ENCODE peak calls at places on chromosomes 13 and 19, in ten cellular contexts. W is heart right ventricle, O is right lobe of liver, G is thyroid gland, L is lung, C is cardiac muscle cell, J is fibroblast of lung, P is SK-N-SH, M is left lung, U is GM23338. Z is an unnamed sample. For H3K36me3 and H3K27me3, the result is how much of the 10 kb centered on the place peaks cover.

GRCh38 chr19:44596428-44597130 is 16.8 kb upstream of the IGSF23 start:
- DNase-seq in U (no peak), J (no peak), G (no peak), C (no peak), M (no peak), W (no peak), P (no peak), L (no peak), O (no peak), Z (no peak)

GRCh38 chr13:42807236-42807635 is 25.9 kb downstream of the FAM216B start:
- DNase-seq in P (no peak), G (no peak), J (no peak), M (no peak), O (no peak), W (no peak), U (no peak), L (no peak), C (no peak), Z (no peak)

GRCh38 chr19:49585023-49585422 is 3.9 kb downstream of the PRRG2 start:
- DNase-seq in O (no peak), G (no peak), U (peak), P (peak), C (peak), W (no peak), J (no peak), L (no peak), M (no peak), Z (no peak)

GRCh38 chr13:40666905-40667621 is 622 bp upstream of the FOXO1 start:
- DNase-seq in L (peak), M (peak), P (peak), C (peak), W (peak), U (peak), O (peak), J (no peak), G (peak), Z (no peak)

GRCh38 chr19:50203281-50204080 is at the start of gene MYH14:
- DNase-seq in O (peak), J (peak), W (peak), C (peak), M (peak), U (peak), G (peak), P (peak), L (peak), Z (peak)

GRCh38 chr13:46615888-46616531 is 63.0 kb downstream of the LRCH1 start:
- DNase-seq in C (no peak), O (no peak), G (no peak), W (no peak), U (no peak), L (no peak), J (peak), P (no peak), M (no peak), Z (no peak)

GRCh38 chr19:3556978-3557460 is 367 bp downstream of the MFSD12 start:
- DNase-seq in O (peak), C (peak), M (peak), U (peak), W (no peak), P (peak), G (peak), J (peak), L (no peak), Z (no peak)

GRCh38 chr13:68168448-68168847 is 938.3 kb upstream of the PCDH9 start:
- DNase-seq in O (no peak), C (no peak), U (no peak), M (no peak), J (peak), W (no peak), P (no peak), G (no peak), L (no peak), Z (no peak)

GRCh38 chr13:28282451-28282850 is 144.1 kb downstream of the PAN3 start:
- DNase-seq in G (no peak), U (no peak), M (no peak), C (no peak), P (no peak), J (no peak), O (no peak), L (no peak), W (no peak), Z (no peak)

GRCh38 chr19:35266904-35267817 is 1.6 kb upstream of the USF2 start:
- DNase-seq in P (peak), C (no peak), G (peak), M (peak), W (peak), O (peak), U (peak), J (no peak), L (no peak), Z (no peak)

GRCh38 chr13:91540157-91540736 is 141.8 kb downstream of the GPC5 start:
- DNase-seq in M (no peak), O (no peak), L (no peak), C (peak), W (no peak), U (no peak), J (no peak), G (no peak), P (no peak), Z (no peak)

GRCh38 chr13:37105251-37105714 is at the start of gene CSNK1A1L:
- DNase-seq in W (no peak), M (peak), J (no peak), P (no peak), G (no peak), C (no peak), L (no peak), O (no peak), U (no peak), Z (no peak)

GRCh38 chr19:49427855-49428546 is 2.8 kb downstream of the GFY start:
- DNase-seq in G (peak), P (peak), M (peak), W (no peak), O (no peak), C (no peak), U (peak), L (no peak), J (no peak), Z (no peak)

GRCh38 chr13:67069117-67069767 is 160.9 kb downstream of the PCDH9 start:
- DNase-seq in W (no peak), J (no peak), U (peak), P (no peak), O (no peak), C (no peak), L (no peak), G (no peak), M (no peak), Z (no peak)

GRCh38 chr19:34188388-34188787 is 16.1 kb downstream of the LSM14A start:
- DNase-seq in U (no peak), M (no peak), J (no peak), C (no peak), L (no peak), W (no peak), O (no peak), P (no peak), G (no peak), Z (no peak)

GRCh38 chr13:34025746-34026145 is 207.8 kb downstream of the RFC3 start:
- DNase-seq in P (no peak), L (no peak), O (no peak), M (no peak), C (no peak), J (peak), U (no peak), W (no peak), G (no peak), Z (peak)

GRCh38 chr19:12745166-12745897 is 6.3 kb upstream of the BEST2 start:
- DNase-seq in W (no peak), M (no peak), J (peak), P (no peak), C (no peak), O (no peak), G (no peak), U (no peak), L (no peak), Z (peak)

GRCh38 chr13:30715837-30716236 is 19.5 kb upstream of the ALOX5AP start:
- DNase-seq in L (no peak), U (no peak), G (no peak), O (no peak), P (no peak), M (no peak), W (peak), J (no peak), C (no peak), Z (no peak)

GRCh38 chr19:28422046-28422445 is 790.9 kb downstream of the UQCRFS1 start:
- DNase-seq in P (no peak), U (no peak), G (no peak), M (no peak), C (no peak), W (no peak), L (no peak), J (no peak), O (no peak), Z (no peak)

GRCh38 chr13:40672310-40673060 is 6.0 kb upstream of the FOXO1 start:
- DNase-seq in G (no peak), C (no peak), O (no peak), U (peak), W (no peak), M (no peak), L (no peak), P (peak), J (peak), Z (peak)

GRCh38 chr19:42132851-42133528 is 744 bp upstream of the POU2F2 start:
- DNase-seq in U (peak), M (peak), L (peak), O (peak), C (peak), W (peak), J (no peak), P (peak), G (peak), Z (no peak)

GRCh38 chr13:20446405-20446804 is 79.3 kb downstream of the CRYL1 start:
- DNase-seq in U (no peak), M (no peak), P (no peak), J (no peak), L (no peak), W (no peak), C (no peak), O (no peak), G (no peak), Z (no peak)

GRCh38 chr13:100098445-100099116 is 9.7 kb downstream of the PCCA start:
- DNase-seq in O (no peak), P (no peak), W (no peak), U (no peak), M (no peak), C (no peak), G (no peak), L (no peak), J (no peak), Z (no peak)

GRCh38 chr19:5262721-5263120 is 77.9 kb downstream of the PTPRS start:
- DNase-seq in O (no peak), W (no peak), L (no peak), C (no peak), U (no peak), P (no peak), J (no peak), M (no peak), G (no peak), Z (no peak)

GRCh38 chr13:112424098-112424497 is 47.9 kb downstream of the SPACA7 start:
- DNase-seq in J (no peak), C (no peak), U (no peak), M (no peak), W (no peak), G (no peak), L (no peak), O (no peak), P (no peak), Z (no peak)

GRCh38 chr19:12789098-12789903 is 2.0 kb upstream of the JUNB start:
- DNase-seq in M (peak), W (peak), C (no peak), J (no peak), G (no peak), L (no peak), U (peak), O (no peak), P (no peak), Z (no peak)

GRCh38 chr19:16940626-16941025 is 51.8 kb downstream of the F2RL3 start:
- DNase-seq in U (no peak), M (no peak), O (no peak), W (no peak), G (no peak), L (no peak), P (no peak), C (no peak), J (no peak), Z (no peak)

GRCh38 chr13:98445340-98446233 is 131.3 kb downstream of the STK24 start:
- DNase-seq in C (peak), L (peak), W (peak), O (peak), M (peak), U (peak), P (peak), G (peak), J (peak), Z (peak)

GRCh38 chr19:18109731-18110671 is 12.4 kb downstream of the MAST3 start:
- DNase-seq in P (peak), U (peak), C (peak), G (peak), L (peak), W (no peak), J (no peak), O (peak), M (peak), Z (no peak)

GRCh38 chr19:52138614-52139290 is 986 bp downstream of the ZNF616 start:
- DNase-seq in W (peak), G (peak), C (peak), P (peak), J (peak), M (peak), L (no peak), U (peak), O (peak), Z (peak)

GRCh38 chr19:16325161-16325527 is 518 bp downstream of the KLF2 start:
- DNase-seq in M (peak), P (peak), J (no peak), W (no peak), L (peak), O (no peak), C (peak), U (peak), G (no peak), Z (no peak)

GRCh38 chr13:48728226-48728625 is 74.5 kb downstream of the CYSLTR2 start:
- DNase-seq in W (no peak), G (no peak), O (no peak), L (no peak), M (no peak), C (no peak), P (no peak), U (no peak), J (no peak), Z (no peak)

GRCh38 chr13:95880346-95880745 is 172.9 kb downstream of the UGGT2 start:
- DNase-seq in L (no peak), J (peak), O (no peak), P (no peak), W (no peak), M (no peak), C (no peak), U (no peak), G (no peak), Z (no peak)

GRCh38 chr13:45974500-45974899 is 78.0 kb downstream of the ZC3H13 start:
- DNase-seq in U (no peak), J (no peak), L (no peak), G (no peak), W (no peak), O (no peak), C (no peak), P (no peak), M (no peak), Z (no peak)

GRCh38 chr13:44379885-44380284 is 6.3 kb downstream of the SERP2 start:
- DNase-seq in L (no peak), M (no peak), O (no peak), J (no peak), G (no peak), U (no peak), C (no peak), P (no peak), W (no peak), Z (no peak)

DNA sequence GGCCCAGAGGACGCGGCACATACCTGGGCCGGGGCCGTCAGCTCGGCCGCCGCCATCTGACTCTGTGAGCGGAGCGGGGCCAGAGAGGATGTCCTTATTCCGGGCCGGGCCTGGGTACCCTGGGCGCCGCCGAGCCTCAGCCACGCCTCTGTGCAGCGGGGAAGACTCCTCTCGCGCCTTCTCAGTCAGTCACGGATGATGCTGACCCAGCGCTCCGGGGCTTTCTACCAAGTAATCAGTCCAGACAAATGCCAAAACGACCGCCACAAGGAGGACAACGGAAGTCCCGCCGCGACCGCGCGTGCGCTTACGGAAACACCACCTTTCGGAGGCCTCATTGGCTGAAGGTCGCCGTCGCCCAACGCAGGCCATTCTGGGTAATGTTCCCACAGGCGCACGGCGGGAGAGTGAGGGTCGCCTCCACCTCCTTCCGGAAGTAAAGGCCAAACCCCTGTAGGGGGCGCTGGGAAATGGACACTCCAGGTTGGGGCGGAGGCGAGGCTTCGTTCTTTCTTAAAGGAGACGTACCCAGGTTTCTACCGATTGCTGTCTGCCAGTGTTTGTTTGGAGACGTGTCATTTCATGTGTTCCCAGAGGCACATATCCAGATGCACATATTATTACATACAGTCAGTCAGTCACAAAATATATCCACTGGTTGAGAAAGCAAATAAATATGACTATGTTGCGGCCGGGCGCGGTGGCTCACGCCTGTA is at the start of gene ZNF256:
- DNase-seq in C (peak), L (peak), M (peak), W (peak), G (peak), U (peak), J (peak), O (peak), P (peak), Z (peak)
- TF ChIP-seq CTCF in C (peak), L (peak), M (peak), W (peak), G (peak), U (peak), J (peak), O (peak), P (peak), Z (peak)

GRCh38 chr19:21094347-21095025 is 12.5 kb downstream of the ZNF714 start:
- DNase-seq in U (no peak), W (no peak), P (no peak), J (no peak), O (no peak), C (no peak), G (no peak), L (no peak), M (no peak), Z (no peak)

GRCh38 chr19:21101511-21102242 is 19.7 kb downstream of the ZNF714 start:
- DNase-seq in W (no peak), G (peak), J (peak), L (no peak), P (no peak), C (peak), O (no peak), U (no peak), M (no peak), Z (no peak)

GRCh38 chr19:21098291-21098690 is 16.3 kb downstream of the ZNF714 start:
- DNase-seq in G (no peak), O (no peak), M (no peak), P (no peak), C (no peak), W (no peak), U (no peak), L (no peak), J (no peak), Z (no peak)
- H3K36me3 ChIP-seq in G (under half), O (under half), M (under half), P (under half), C (under half), W (under half), U (under half), L (under half), J (under half), Z (under half)

GRCh38 chr19:8337728-8338127 is 5.3 kb downstream of the KANK3 start:
- DNase-seq in M (no peak), C (no peak), W (no peak), P (no peak), O (no peak), G (no peak), U (no peak), J (no peak), L (no peak), Z (no peak)
- H3K27me3 ChIP-seq in M (under half), C (under half), W (under half), P (under half), O (under half), G (under half), U (under half), J (under half), L (under half), Z (under half)

GRCh38 chr19:21767065-21767800 is at the start of gene ZNF100:
- DNase-seq in C (peak), G (peak), L (peak), M (peak), P (peak), J (peak), O (peak), W (peak), U (peak), Z (peak)
- TF ChIP-seq CTCF in C (no peak), G (no peak), L (no peak), M (no peak), P (no peak), J (no peak), O (no peak), W (no peak), U (no peak), Z (peak)

GRCh38 chr19:11177592-11177991 is 19.8 kb downstream of the KANK2 start:
- DNase-seq in M (no peak), O (no peak), J (no peak), C (no peak), U (no peak), W (no peak), L (no peak), P (no peak), G (no peak), Z (no peak)
- H3K36me3 ChIP-seq in M (under half), O (under half), J (under half), C (under half), U (under half), W (half or more), L (half or more), P (under half), G (half or more), Z (under half)